ENCODE peak calls at places on chromosomes 1 and 21, in five cellular contexts. J is A549, T is fibroblast of pulmonary artery, W is stomach, X is mammary epithelial cell. G is an unnamed sample.
A peak's percentile ranks its signal among the peaks of the same experiment; 100 is the strongest.

GRCh38 chr1:81699234-81699633 is 101.5 kb upstream of the ADGRL2 start:
- DNase-seq in T (peak; percentile 83), J (no peak), W (no peak), X (peak; percentile 96), G (peak; percentile 70)

GRCh38 chr21:35529141-35529863 is 480.2 kb upstream of the RUNX1 start:
- DNase-seq in J (no peak), X (no peak), T (peak; percentile 48), W (no peak), G (no peak)

GRCh38 chr1:160704250-160704649 is 7.4 kb downstream of the CD48 start:
- DNase-seq in W (no peak), J (no peak), X (no peak), T (no peak), G (no peak)

GRCh38 chr1:202146279-202146678 is 1.7 kb upstream of the ARL8A start:
- DNase-seq in J (no peak), T (no peak), X (no peak), W (no peak), G (no peak)

GRCh38 chr1:243890576-243890975 is 40.5 kb upstream of the AKT3 start:
- DNase-seq in X (no peak), W (no peak), T (peak; percentile 42), J (no peak), G (peak; percentile 86)

GRCh38 chr1:223180803-223181321 is 37.8 kb upstream of the TLR5 start:
- DNase-seq in J (no peak), X (peak; percentile 76), T (peak; percentile 8), W (no peak), G (peak; percentile 6)

GRCh38 chr1:19981507-19982312 is 2.3 kb upstream of the PLA2G2A start:
- DNase-seq in T (no peak), W (no peak), J (no peak), X (no peak), G (no peak)

GRCh38 chr1:59219926-59220325 is 77.0 kb upstream of the FGGY start:
- DNase-seq in J (no peak), T (no peak), W (no peak), X (no peak), G (no peak)

GRCh38 chr1:152995838-152996237 is 5.7 kb upstream of the SPRR3 start:
- DNase-seq in J (no peak), W (no peak), X (no peak), T (no peak), G (no peak)

GRCh38 chr1:200889571-200889970 is 5.1 kb upstream of the INAVA start:
- DNase-seq in W (no peak), J (no peak), X (peak; percentile 41), T (no peak), G (no peak)

GRCh38 chr1:200891774-200892157 is 2.9 kb upstream of the INAVA start:
- DNase-seq in J (no peak), T (no peak), X (no peak), W (no peak), G (no peak)

GRCh38 chr1:200892546-200892945 is 2.2 kb upstream of the INAVA start:
- DNase-seq in J (no peak), T (no peak), X (no peak), W (no peak), G (no peak)

GRCh38 chr1:200890027-200890426 is 4.7 kb upstream of the INAVA start:
- DNase-seq in J (no peak), T (no peak), X (no peak), W (no peak), G (no peak)

GRCh38 chr1:200890818-200891773 is 3.6 kb upstream of the INAVA start:
- DNase-seq in W (no peak), X (peak; percentile 65), T (peak; percentile 34), J (peak; percentile 78), G (peak; percentile 68)
- TF ChIP-seq CTCF in W (no peak), X (peak; percentile 32), T (peak; percentile 45), J (peak; percentile 87), G (peak; percentile 46)

DNA sequence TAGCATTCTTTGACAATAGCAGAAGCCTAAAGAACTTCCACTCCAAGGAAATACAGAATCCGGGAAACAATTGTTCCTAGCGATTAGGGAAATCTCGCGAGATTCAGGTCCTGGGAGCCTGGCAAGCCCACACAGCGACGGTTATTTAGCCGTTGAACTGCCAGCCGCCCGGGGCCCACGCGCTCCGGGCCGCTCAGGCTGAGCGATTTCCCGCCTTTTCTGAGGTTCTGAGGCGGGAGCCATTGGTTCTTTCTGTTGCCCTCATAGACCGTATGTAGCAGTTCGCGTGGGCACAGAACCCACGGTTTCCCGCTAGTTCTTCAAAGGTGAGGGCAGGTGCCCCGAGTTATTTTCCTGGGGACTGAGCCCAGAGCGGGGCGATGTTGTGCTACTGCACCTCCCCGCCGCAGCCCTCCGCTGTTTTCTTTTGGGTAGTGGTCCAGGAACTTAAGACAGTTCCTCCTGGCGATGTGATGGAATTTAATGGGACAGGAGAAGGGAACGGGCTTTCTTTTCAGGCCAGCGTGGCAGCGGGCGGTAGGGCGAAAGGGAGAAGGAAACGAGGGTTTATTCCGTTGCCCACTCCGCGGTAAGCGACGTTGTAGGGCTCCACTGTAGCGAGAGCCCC is at the start of gene SYCP1:
- DNase-seq in T (no peak), X (peak; percentile 1), W (no peak), J (no peak), G (peak; percentile 10)
- H3K4me3 ChIP-seq in T (no peak within 1 kb of the TSS), X (peak within 1 kb of the TSS; percentile 9), W (peak within 1 kb of the TSS; percentile 21), J (no peak within 1 kb of the TSS), G (no peak within 1 kb of the TSS)

GRCh38 chr1:7456683-7457082 is 314.4 kb upstream of the VAMP3 start:
- DNase-seq in W (no peak), J (no peak), X (no peak), T (no peak), G (no peak)

GRCh38 chr1:7454895-7455784 is 316.0 kb upstream of the VAMP3 start:
- DNase-seq in X (no peak), T (no peak), W (no peak), J (no peak), G (peak; percentile 56)

GRCh38 chr1:7455796-7456568 is 315.1 kb upstream of the VAMP3 start:
- DNase-seq in T (no peak), X (no peak), J (no peak), W (no peak), G (no peak)

GRCh38 chr1:7453038-7453437 is 318.1 kb upstream of the VAMP3 start:
- DNase-seq in T (no peak), W (no peak), X (no peak), J (no peak), G (no peak)

GRCh38 chr1:7454052-7454815 is 316.9 kb upstream of the VAMP3 start:
- DNase-seq in W (peak; percentile 47), X (no peak), J (no peak), T (peak; percentile 16), G (no peak)
- TF ChIP-seq CTCF in W (peak; percentile 11), X (peak; percentile 7), J (peak; percentile 19), T (peak; percentile 37), G (peak; percentile 45)

GRCh38 chr1:234722904-234723588 is 113.1 kb upstream of the IRF2BP2 start:
- DNase-seq in W (peak; percentile 68), T (peak; percentile 95), J (peak; percentile 43), X (peak; percentile 94), G (peak; percentile 92)

GRCh38 chr1:234726359-234726836 is 116.4 kb upstream of the IRF2BP2 start:
- DNase-seq in J (no peak), X (peak; percentile 70), T (no peak), W (no peak), G (no peak)

GRCh38 chr1:234722267-234722704 is 112.3 kb upstream of the IRF2BP2 start:
- DNase-seq in X (no peak), T (no peak), W (no peak), J (no peak), G (no peak)

GRCh38 chr1:234725177-234726132 is 115.5 kb upstream of the IRF2BP2 start:
- DNase-seq in J (no peak), T (peak; percentile 43), W (peak; percentile 68), X (no peak), G (peak; percentile 43)

DNA sequence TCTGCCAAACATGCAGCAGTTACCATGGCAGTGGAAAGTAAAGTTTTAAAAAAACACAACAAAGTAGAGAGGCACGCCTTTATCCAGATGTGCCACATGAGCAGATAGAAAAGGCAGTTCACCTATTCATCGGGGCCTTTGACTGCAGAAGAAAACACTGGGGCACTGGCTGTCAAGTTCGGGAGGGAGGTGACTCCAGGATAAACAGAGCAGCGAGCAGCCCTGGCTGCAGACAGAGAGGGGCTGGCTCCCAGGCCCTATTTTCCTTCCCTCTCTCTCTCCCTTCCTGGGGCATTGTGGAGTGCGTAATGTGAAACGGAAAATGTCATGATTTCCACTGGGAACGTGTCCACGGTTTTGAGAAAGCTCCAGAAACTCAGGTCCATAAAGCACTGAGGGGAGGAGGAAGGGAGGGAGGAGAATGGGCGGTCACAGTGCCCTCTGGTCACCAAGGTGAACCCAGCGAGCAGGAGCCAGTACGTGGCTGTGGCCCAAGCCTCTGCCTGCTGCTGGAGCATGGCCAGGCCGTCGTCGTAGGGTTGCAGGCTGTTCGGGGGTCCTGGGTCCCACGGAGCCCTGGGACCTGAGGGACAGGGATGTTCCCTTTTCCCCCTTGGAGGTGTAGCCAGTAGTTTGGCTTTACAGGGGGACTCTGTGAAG is 114.7 kb upstream of the IRF2BP2 start:
- DNase-seq in X (no peak), W (peak; percentile 82), T (peak; percentile 96), J (peak; percentile 82), G (no peak)
- H3K4me3 ChIP-seq in X (no peak overlapping the region), W (no peak overlapping the region), T (peak overlapping the region; percentile 17), J (peak overlapping the region; percentile 4), G (peak overlapping the region; percentile 42)

GRCh38 chr1:233025156-233025555 is 74.7 kb downstream of the NTPCR start:
- DNase-seq in T (peak; percentile 33), X (no peak), W (peak; percentile 63), J (peak; percentile 25), G (peak; percentile 19)
- TF ChIP-seq CTCF in T (peak; percentile 47), X (peak; percentile 11), W (peak; percentile 42), J (peak; percentile 24), G (peak; percentile 41)

DNA sequence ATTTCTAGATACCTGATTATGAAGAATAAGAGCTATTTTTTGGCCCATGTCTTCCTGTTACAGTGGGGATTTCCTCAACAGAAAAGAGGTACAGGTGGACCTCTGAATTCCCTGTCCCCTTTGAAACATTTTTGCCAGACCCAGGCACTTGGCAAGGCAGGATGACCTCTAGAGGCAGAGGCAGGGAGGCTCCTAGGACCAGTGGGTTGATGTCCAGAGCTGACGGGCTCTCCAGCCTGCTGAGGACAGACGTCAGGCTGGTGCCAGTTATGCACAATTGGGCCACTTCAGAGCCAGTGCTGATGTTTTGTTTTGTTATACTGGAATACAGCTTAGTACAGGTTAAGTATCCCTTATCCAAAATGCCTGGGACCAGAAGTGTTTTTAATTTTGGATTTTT is 18.5 kb upstream of the A3GALT2 start:
- DNase-seq in W (no peak), X (no peak), T (no peak), J (no peak), G (no peak)
- H3K4me3 ChIP-seq in W (peak overlapping the region; percentile 19), X (no peak overlapping the region), T (peak overlapping the region; percentile 10), J (no peak overlapping the region), G (no peak overlapping the region)

GRCh38 chr1:179953974-179954493 is 576 bp upstream of the CEP350 start:
- DNase-seq in X (peak; percentile 57), J (peak; percentile 18), W (no peak), T (peak; percentile 65), G (peak; percentile 76)
- TF ChIP-seq CTCF in X (peak; percentile 21), J (no peak), W (no peak), T (peak; percentile 23), G (no peak)